ENCODE peak calls at places on chromosomes 2 and 18, in four cellular contexts. J, Z, B and D are unnamed samples.

GRCh38 chr18:23401400-23402347 is 51.4 kb upstream of the RIOK3 start:
- DNase-seq in B (peak; percentile 97), Z (peak; percentile 79), J (peak; percentile 61), D (peak; percentile 78)

GRCh38 chr2:10813085-10813748 is 632 bp upstream of the PDIA6 start:
- DNase-seq in J (no peak), Z (no peak), B (no peak), D (no peak)

GRCh38 chr2:128423788-128424165 is 105.1 kb upstream of the HS6ST1 start:
- DNase-seq in J (no peak), B (no peak), Z (no peak), D (no peak)

GRCh38 chr2:24785704-24786321 is 7.4 kb downstream of the PTRHD1 start:
- DNase-seq in J (no peak), B (no peak), Z (no peak), D (no peak)

GRCh38 chr2:40516604-40517003 is 64.7 kb upstream of the SLC8A1 start:
- DNase-seq in J (no peak), B (no peak), Z (no peak), D (no peak)

GRCh38 chr2:69459936-69460335 is 22.7 kb upstream of the NFU1 start:
- DNase-seq in B (no peak), J (no peak), Z (no peak), D (no peak)

GRCh38 chr18:46333371-46334199 is 229.4 kb downstream of the HAUS1 start:
- DNase-seq in Z (peak; percentile 37), J (peak; percentile 15), B (no peak), D (peak; percentile 86)

GRCh38 chr18:79934311-79935097 is 16.9 kb downstream of the SLC66A2 start:
- DNase-seq in B (no peak), Z (peak; percentile 64), J (no peak), D (no peak)

GRCh38 chr2:222796413-222797103 is 64.3 kb upstream of the ACSL3 start:
- DNase-seq in Z (peak; percentile 65), J (peak; percentile 82), B (no peak), D (peak; percentile 31)

GRCh38 chr18:44821924-44822323 is 141.2 kb downstream of the SETBP1 start:
- DNase-seq in Z (no peak), B (no peak), J (no peak), D (no peak)

GRCh38 chr2:233822781-233823730 is 31.3 kb downstream of the HJURP start:
- DNase-seq in J (no peak), B (no peak), Z (no peak), D (no peak)

GRCh38 chr2:219440388-219441256 is 6.0 kb downstream of the SPEG start:
- DNase-seq in B (no peak), Z (no peak), J (peak; percentile 20), D (no peak)

GRCh38 chr2:202032841-202033316 is 776 bp upstream of the FZD7 start:
- DNase-seq in J (peak; percentile 62), B (peak; percentile 16), Z (peak; percentile 84), D (peak; percentile 87)

GRCh38 chr2:118085173-118086023 is 2.9 kb upstream of the INSIG2 start:
- DNase-seq in B (no peak), J (no peak), Z (peak; percentile 27), D (no peak)

GRCh38 chr18:1292167-1292566 is 387.5 kb downstream of the ADCYAP1 start:
- DNase-seq in J (no peak), Z (no peak), B (no peak), D (no peak)

GRCh38 chr18:46623541-46623940 is 33.5 kb downstream of the LOXHD1 start:
- DNase-seq in B (peak; percentile 12), J (no peak), Z (no peak), D (no peak)

GRCh38 chr2:198141726-198142125 is 337.3 kb downstream of the PLCL1 start:
- DNase-seq in Z (no peak), B (no peak), J (no peak), D (no peak)

GRCh38 chr2:3635171-3636008 is 22.6 kb upstream of the ALLC start:
- DNase-seq in B (no peak), Z (no peak), J (no peak), D (no peak)

GRCh38 chr18:64100136-64100922 is 48.6 kb downstream of the LINC00305 start:
- DNase-seq in B (no peak), J (no peak), Z (no peak), D (peak; percentile 9)

GRCh38 chr18:61308795-61309393 is 24.3 kb upstream of the CDH20 start:
- DNase-seq in J (no peak), Z (no peak), B (peak; percentile 13), D (peak; percentile 28)

GRCh38 chr2:35293261-35293660 is 1062.3 kb upstream of the CRIM1 start:
- DNase-seq in B (no peak), Z (no peak), J (no peak), D (peak; percentile 79)

GRCh38 chr2:40177366-40177765 is 274.5 kb downstream of the SLC8A1 start:
- DNase-seq in J (no peak), B (no peak), Z (no peak), D (no peak)

GRCh38 chr18:44514106-44514505 is 166.6 kb upstream of the SETBP1 start:
- DNase-seq in Z (no peak), B (no peak), J (no peak), D (no peak)

GRCh38 chr2:15471606-15472005 is 89.5 kb downstream of the NBAS start:
- DNase-seq in B (no peak), Z (no peak), J (no peak), D (no peak)

GRCh38 chr2:55102056-55102812 is 52.0 kb upstream of the RTN4 start:
- DNase-seq in J (peak; percentile 96), B (peak; percentile 80), Z (no peak), D (no peak)

GRCh38 chr2:196170202-196170680 is 1.1 kb downstream of the STK17B start:
- DNase-seq in J (peak; percentile 81), B (peak; percentile 75), Z (peak; percentile 49), D (peak; percentile 45)

GRCh38 chr2:160679686-160680085 is 186.1 kb upstream of the RBMS1 start:
- DNase-seq in B (no peak), J (no peak), Z (no peak), D (no peak)

GRCh38 chr2:169276045-169276444 is 86.3 kb downstream of the LRP2 start:
- DNase-seq in Z (no peak), B (peak; percentile 10), J (no peak), D (no peak)

GRCh38 chr2:71697106-71698010 is 244.0 kb downstream of the DYSF start:
- DNase-seq in Z (no peak), J (no peak), B (no peak), D (no peak)

GRCh38 chr2:173448938-173449471 is 94.3 kb downstream of the CDCA7 start:
- DNase-seq in J (peak; percentile 85), B (peak; percentile 64), Z (peak; percentile 92), D (peak; percentile 91)

DNA sequence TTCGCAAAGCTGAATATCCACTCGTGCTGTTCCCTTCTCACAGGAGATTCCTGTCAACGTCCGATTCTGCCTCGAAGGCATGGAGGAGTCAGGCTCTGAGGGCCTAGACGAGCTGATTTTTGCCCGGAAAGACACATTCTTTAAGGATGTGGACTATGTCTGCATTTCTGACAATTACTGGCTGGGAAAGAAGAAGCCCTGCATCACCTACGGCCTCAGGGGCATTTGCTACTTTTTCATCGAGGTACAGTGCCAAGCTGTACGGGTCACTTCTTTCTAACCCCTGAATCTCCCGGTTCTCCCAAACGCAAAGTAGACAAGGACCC is 14.6 kb downstream of the CNDP2 start:
- DNase-seq in Z (no peak), J (no peak), B (no peak), D (no peak)
- H3K36me3 ChIP-seq in Z (no peaks in the 10 kb centered on the region), J (peaks cover 24% of the 10 kb centered on the region), B (peaks cover 10% of the 10 kb centered on the region), D (no peaks in the 10 kb centered on the region)

GRCh38 chr2:19353721-19354050 is 4.7 kb downstream of the OSR1 start:
- DNase-seq in J (no peak), B (no peak), Z (no peak), D (no peak)

GRCh38 chr2:19351499-19351898 is 6.9 kb downstream of the OSR1 start:
- DNase-seq in J (no peak), Z (no peak), B (no peak), D (peak; percentile 51)

GRCh38 chr2:19352946-19353720 is 5.3 kb downstream of the OSR1 start:
- DNase-seq in Z (no peak), B (no peak), J (no peak), D (peak; percentile 50)

GRCh38 chr2:19350678-19351401 is 7.6 kb downstream of the OSR1 start:
- DNase-seq in B (no peak), J (no peak), Z (no peak), D (no peak)

DNA sequence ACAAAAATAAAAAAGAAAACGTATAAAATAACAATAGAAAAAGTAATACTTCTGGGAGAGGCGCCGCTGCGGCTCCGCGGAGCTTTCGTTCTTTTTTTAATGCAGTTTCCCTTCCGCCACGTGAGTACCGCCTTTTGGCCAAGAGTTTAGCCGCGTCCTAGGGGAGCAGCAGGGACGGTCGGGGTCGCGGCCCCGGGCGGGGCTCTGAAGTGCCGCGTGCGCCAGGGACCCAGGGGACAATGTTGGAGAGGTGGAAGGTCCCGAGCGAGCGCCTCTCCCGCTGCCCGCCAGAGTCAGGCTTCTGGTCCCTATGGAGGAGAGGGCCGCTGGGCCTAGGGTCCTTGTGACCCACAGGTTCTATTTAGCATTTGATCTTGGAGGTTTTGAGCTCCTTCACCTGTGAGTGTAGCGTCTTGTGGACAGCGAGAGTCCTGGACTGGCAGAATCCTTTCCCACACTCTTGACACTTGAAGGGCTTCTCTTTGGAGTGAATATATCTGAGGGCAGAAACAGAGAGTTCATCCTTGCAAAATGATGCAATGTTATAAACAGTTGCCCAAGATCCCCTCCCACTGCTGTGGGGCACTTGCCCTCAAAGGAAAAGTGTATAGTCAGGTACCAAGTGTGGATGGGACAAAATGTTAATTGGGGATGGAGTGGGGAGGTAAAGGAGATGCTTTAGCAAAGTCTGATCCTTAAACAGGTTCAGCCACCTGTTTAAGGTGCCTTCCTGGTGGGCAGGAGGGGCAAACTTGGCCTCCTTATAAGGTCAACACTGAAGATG is 6.3 kb downstream of the OSR1 start:
- DNase-seq in Z (no peak), J (peak; percentile 12), B (no peak), D (peak; percentile 54)
- TF ChIP-seq EZH2 in Z (peak; percentile 42), J (no peak), B (peak; percentile 36), D (peak; percentile 72)

DNA sequence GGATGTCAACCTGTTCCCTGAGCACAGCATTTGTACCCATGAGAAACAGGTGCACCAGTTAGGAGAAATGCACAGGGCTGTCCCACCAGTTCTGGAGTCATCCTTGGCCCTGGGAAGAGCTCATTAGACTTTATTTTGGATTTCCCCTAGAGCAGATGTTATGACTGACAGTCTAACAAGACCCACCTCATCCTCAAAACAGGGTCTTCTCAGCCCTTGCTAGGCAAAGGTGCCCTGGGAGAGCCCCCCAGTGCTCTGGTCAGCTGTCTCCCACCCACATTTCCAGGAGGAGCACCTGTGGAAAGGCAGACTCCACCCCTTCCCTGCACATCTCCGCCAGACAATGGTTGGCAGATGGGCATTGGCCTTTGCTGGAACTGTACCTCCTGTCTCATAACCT is 5.7 kb upstream of the SP100 start:
- DNase-seq in B (no peak), J (no peak), Z (no peak), D (no peak)
- H3K36me3 ChIP-seq in B (no peaks in the 10 kb centered on the region), J (no peaks in the 10 kb centered on the region), Z (no peaks in the 10 kb centered on the region), D (no peaks in the 10 kb centered on the region)

DNA sequence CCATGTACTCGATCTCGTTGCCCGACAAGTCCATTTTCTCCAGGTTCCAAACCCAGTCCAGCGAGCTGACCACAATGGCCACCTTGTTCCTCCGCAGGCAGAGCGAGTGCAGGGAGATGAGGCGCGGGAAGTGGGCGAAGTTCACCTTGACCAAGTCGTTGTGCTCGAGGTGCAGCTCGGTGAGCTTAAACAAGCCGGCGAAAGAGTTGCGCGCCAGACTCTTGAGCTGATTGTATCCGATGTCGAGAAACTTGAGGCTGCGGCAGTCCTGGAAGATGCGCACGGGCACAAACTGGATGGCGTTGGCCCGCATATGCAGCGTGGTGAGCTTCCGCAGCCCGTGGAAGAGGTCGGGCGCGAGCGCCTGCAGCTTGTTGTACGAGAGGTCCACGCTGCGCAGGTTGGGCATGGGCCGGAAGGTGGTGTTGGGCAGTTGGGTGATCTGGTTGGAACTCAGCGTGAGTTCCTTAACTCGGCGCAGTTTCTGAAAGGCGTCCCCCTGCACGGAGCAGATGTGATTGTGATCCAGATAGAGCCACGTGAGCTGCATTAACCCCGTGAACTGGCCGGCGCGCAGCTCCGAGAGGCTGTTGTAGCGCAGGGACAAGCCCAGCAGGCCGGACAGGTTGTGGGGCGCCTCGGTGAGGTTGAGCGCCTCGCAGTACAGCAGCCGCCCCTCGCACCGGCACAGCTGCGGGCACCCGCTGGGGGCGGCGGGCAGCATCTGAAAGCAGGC is 1.4 kb downstream of the LRRTM1 start:
- DNase-seq in B (no peak), Z (peak; percentile 21), J (peak; percentile 13), D (peak; percentile 64)
- TF ChIP-seq EZH2 in B (no peak), Z (no peak), J (peak; percentile 84), D (peak; percentile 56)